ENCODE peak calls at places on chromosomes 12 and 14, in six cellular contexts. F is stimulated activated naive CD8-positive, alpha-beta T cell treated with anti-CD3 and anti-CD28 coated beads, Interleukin-15, Interleukin-2, amounts not matched to agents 100 U/mL and 50 U/mL, for 24 hours; V is activated CD4-positive, alpha-beta T cell treated with anti-CD3 and anti-CD28 coated beads for 24 hours; Z is nucleus accumbens; U is activated CD8-positive, alpha-beta memory T cell treated with anti-CD3 and anti-CD28 coated beads for 24 hours; M is renal cortical epithelial cell. T is an unnamed sample.

GRCh38 chr12:88237954-88238353 is 95.8 kb downstream of the TMTC3 start:
- DNase-seq in Z (no peak), M (peak; percentile 79), V (no peak), F (no peak), U (no peak), T (no peak)

GRCh38 chr12:3544296-3544965 is 53.4 kb downstream of the PRMT8 start:
- DNase-seq in V (no peak), F (no peak), M (no peak), Z (no peak), U (peak; percentile 37), T (no peak)

GRCh38 chr12:28257411-28257810 is 67.2 kb downstream of the CCDC91 start:
- DNase-seq in F (no peak), V (no peak), Z (no peak), M (no peak), U (no peak), T (no peak)

GRCh38 chr12:90311561-90311960 is 602.9 kb upstream of the ATP2B1 start:
- DNase-seq in V (no peak), Z (no peak), F (no peak), U (no peak), M (no peak), T (no peak)

GRCh38 chr12:43337571-43338497 is 214.2 kb downstream of the ADAMTS20 start:
- DNase-seq in Z (no peak), M (peak; percentile 95), F (no peak), V (no peak), U (no peak), T (no peak)

GRCh38 chr12:49553512-49554088 is 14.3 kb downstream of the MCRS1 start:
- DNase-seq in V (no peak), M (peak; percentile 73), F (no peak), U (no peak), Z (no peak), T (no peak)

GRCh38 chr14:98977451-98977850 is 294.5 kb downstream of the BCL11B start:
- DNase-seq in Z (no peak), U (no peak), F (no peak), M (no peak), V (no peak), T (no peak)

GRCh38 chr12:115227137-115227615 is 543.2 kb upstream of the TBX3 start:
- DNase-seq in M (peak; percentile 76), V (no peak), U (no peak), F (no peak), Z (no peak), T (no peak)

GRCh38 chr12:25950329-25951115 is 8.0 kb upstream of the RASSF8 start:
- DNase-seq in Z (no peak), F (no peak), U (no peak), V (no peak), M (no peak), T (no peak)

GRCh38 chr12:89451876-89452275 is 72.7 kb downstream of the GALNT4 start:
- DNase-seq in F (no peak), Z (no peak), V (no peak), M (peak; percentile 88), U (no peak), T (no peak)

GRCh38 chr14:31326111-31326510 is 94.2 kb downstream of the HEATR5A start:
- DNase-seq in V (no peak), F (no peak), Z (no peak), M (peak; percentile 60), U (no peak), T (no peak)

GRCh38 chr12:28507055-28507454 is 316.8 kb downstream of the CCDC91 start:
- DNase-seq in F (no peak), U (no peak), V (no peak), M (no peak), Z (no peak), T (no peak)

GRCh38 chr14:77376380-77376770 is 519 bp downstream of the TMED8 start:
- DNase-seq in Z (peak; percentile 32), V (peak; percentile 17), U (peak; percentile 79), F (peak; percentile 47), M (peak; percentile 7), T (no peak)

GRCh38 chr14:104133496-104133895 is 4.9 kb upstream of the KIF26A start:
- DNase-seq in Z (no peak), F (no peak), M (no peak), U (no peak), V (no peak), T (no peak)